ENCODE peak calls at places on chromosome 6, in four cellular contexts. K is AG04450, T is vagina, O is left lung. X is an unnamed sample.

GRCh38 chr6:3019065-3019464 is 19.4 kb downstream of the NQO2 start:
- DNase-seq in K (no peak), O (no peak), T (no peak), X (no peak)

GRCh38 chr6:7909323-7910276 is 988 bp downstream of the TXNDC5 start:
- DNase-seq in K (no peak), T (no peak), O (peak), X (no peak)

GRCh38 chr6:54135665-54136370 is 24.6 kb downstream of the MLIP start:
- DNase-seq in T (no peak), K (peak), O (no peak), X (no peak)

GRCh38 chr6:135675862-135676261 is 175.6 kb upstream of the PDE7B start:
- DNase-seq in K (no peak), O (no peak), T (no peak), X (no peak)

GRCh38 chr6:95133578-95133977 is 443.8 kb upstream of the MANEA start:
- DNase-seq in O (no peak), T (no peak), K (no peak), X (no peak)

GRCh38 chr6:3764516-3765333 is 13.2 kb upstream of the PXDC1 start:
- DNase-seq in T (peak), O (no peak), K (no peak), X (no peak)

GRCh38 chr6:163566056-163566455 is 151.5 kb downstream of the QKI start:
- DNase-seq in K (no peak), O (no peak), T (no peak), X (no peak)

GRCh38 chr6:104969785-104970581 is 13.1 kb downstream of the LIN28B start:
- DNase-seq in O (no peak), K (no peak), T (no peak), X (no peak)

GRCh38 chr6:31559958-31560696 is 12.0 kb upstream of the LTA start:
- DNase-seq in O (peak), T (no peak), K (no peak), X (no peak)

GRCh38 chr6:102799051-102799450 is 1405.5 kb downstream of the GRIK2 start:
- DNase-seq in K (no peak), O (no peak), T (no peak), X (no peak)

DNA sequence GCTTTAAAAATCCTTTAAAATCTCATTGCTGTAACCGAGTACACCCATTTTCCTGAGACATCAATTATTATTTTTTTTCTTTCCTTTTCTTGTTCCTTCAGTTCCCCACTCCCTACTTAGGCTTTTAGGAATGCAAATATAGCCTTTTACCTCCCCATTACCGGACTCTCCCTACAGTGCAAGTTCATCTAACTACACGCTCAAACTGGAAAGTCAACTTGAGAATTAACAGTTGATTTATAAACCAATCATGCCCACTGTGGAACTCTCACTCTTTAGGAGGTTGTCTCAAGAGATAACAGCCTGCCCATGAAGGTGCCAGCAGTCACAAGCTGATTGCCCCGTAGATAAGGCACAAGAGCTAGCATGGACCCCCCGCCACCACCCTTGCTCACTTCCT is 35.1 kb downstream of the UBD start:
- DNase-seq in O (no peak), T (peak), K (no peak), X (no peak)
- TF ChIP-seq CTCF in O (no peak), T (no peak), K (no peak), X (no peak)

DNA sequence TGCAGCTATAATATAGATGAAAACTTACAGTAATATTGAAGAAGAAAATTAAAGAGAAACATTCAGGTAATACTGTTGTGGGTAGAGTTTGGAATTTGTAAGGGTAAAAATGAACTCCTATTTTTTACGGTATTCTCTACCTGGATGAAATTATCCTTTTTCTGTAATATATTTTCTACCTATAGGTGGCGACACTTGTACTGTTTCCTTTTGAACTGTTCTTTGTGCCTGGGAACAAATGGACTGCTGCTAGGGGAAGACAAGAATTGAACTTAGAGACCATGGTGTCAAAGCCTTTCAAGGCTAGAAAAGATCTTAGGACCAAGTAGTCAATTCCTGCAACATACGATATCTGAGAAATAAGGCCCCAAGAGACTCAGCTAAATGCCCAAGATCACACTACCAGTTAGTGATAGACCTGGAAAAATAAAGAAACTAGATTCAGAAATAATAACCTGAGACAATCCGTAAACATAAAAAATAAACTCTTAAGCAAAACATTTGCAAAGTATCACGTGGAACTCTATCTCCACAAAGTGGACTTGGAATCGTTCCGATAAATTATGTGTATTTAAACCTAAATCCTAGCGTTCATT is 383.8 kb downstream of the TFAP2A start:
- DNase-seq in K (no peak), O (no peak), T (no peak), X (no peak)
- TF ChIP-seq CTCF in K (peak), O (peak), T (no peak), X (peak)

DNA sequence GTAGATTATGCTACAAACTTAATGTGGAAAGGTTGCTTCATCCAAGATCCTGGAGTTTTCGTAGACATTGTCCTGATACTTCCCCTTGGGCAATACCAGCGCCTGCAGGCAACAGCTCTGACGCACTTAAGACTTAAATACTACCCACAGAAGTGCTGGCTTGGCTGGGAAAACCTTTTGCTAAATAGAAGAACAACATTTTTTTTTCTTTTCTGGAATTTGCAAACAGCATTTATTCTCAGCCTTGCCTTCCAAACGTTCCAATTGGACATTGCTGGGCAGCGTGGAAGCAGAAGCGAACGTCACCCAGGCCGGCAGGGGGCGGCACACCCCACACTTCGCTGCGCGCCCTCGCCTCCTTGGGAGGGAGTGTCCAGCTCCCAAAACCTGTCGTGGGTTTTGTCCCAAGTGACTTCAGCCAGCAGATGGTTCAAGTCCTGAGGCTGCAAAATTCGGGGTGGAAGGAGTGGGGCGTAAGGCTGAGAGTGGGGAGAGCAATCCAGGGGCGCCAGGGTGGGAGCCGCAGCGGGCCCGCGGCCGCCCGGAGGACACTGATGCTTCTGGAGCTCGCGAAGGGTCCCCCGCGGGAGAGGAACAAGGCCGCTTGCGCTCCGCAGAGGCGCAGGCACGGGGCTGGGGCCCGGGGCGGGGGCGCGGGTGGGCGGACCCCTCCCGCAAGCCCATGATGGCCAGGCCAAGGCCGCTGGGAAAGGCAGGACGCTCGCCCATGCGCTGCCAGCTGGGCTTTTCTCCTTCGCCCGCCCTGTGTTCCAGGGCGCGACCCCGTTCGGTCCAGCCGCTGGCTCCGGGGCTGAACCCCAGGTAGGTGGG is 60.8 kb upstream of the MAP3K4 start:
- DNase-seq in K (peak), O (peak), T (peak), X (peak)
- TF ChIP-seq CTCF in K (peak), O (peak), T (peak), X (peak)

DNA sequence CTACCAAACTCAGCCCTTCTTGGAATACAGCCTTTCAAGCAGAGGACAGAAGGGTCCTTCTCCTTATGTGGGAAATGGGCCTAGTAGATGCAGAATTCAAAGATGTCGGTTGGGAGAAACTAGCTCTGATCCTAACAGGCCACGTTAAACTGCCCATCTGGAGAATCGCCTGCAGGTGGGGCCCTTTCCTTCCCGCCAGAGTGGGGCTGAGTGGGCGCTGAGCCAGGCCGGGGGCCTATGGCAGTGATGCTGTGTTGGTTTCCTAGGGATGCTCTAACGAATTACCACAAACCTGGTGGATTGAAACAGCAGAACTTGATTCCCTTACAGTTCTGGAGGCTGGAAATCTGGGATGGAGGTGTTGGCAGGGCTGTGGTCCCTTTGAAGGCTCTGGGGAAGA is 9.1 kb downstream of the MAPK13 start:
- DNase-seq in O (no peak), T (no peak), K (no peak), X (no peak)
- TF ChIP-seq CTCF in O (no peak), T (no peak), K (peak), X (peak)

DNA sequence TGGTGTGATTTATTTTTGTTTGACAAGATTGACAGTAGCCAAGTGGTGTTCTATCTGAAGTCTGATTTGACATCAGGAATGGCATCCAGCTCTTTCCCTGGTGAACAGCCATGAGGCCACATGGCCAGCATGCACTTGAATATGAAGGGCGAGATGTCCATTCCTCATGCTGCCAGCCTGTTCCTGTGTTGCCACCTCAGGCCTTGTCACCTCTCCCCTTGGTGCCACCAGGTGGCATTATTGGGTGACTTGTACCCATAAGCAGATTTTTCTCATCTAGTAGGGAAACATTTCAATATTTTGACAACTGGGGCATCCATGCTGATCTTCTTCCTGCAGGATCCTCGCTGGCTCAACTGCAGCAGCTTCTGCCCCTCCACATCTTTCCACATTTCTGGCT is 199.1 kb downstream of the ERMARD start:
- DNase-seq in T (peak), O (no peak), K (no peak), X (no peak)
- TF ChIP-seq CTCF in T (no peak), O (peak), K (no peak), X (peak)

DNA sequence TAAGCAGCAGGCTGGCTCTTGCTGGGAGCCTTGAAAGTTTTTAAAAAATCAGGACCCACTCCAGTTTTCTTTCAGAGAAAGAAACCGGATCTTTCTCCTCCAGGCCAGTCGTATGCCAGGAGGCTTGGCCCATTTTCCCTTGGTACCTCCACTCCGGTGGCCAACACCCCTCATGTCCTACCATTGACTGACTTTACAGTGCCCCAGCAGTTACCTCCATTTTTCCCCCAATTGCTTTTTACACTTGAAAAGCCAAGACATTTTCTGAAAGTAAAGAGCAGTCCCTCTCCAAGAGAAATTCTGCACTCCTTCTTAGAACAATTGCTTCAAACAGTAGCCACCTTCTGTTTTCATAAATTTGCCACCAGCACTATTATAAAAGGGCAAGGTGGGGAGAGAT is 47.7 kb upstream of the SNX9 start:
- DNase-seq in T (no peak), K (no peak), O (no peak), X (no peak)
- TF ChIP-seq CTCF in T (no peak), K (no peak), O (no peak), X (no peak)